ENCODE peak calls at places on chromosomes 5 and 9, in four cellular contexts. R, I, T and V are unnamed samples.

GRCh38 chr5:141821430-141821925 is 56.7 kb downstream of the PCDH1 start:
- DNase-seq in R (no peak), I (no peak), T (no peak), V (peak; percentile 58)

GRCh38 chr5:151671979-151672378 is 14.7 kb downstream of the SPARC start:
- DNase-seq in R (no peak), I (peak; percentile 69), T (no peak), V (no peak)

GRCh38 chr5:132281856-132282614 is 12.2 kb upstream of the SLC22A4 start:
- DNase-seq in R (no peak), I (no peak), T (no peak), V (no peak)

GRCh38 chr9:127119319-127119709 is 3.1 kb downstream of the ANGPTL2 start:
- DNase-seq in R (no peak), I (no peak), T (no peak), V (no peak)

GRCh38 chr9:101705135-101705661 is 33.2 kb downstream of the GRIN3A start:
- DNase-seq in R (peak; percentile 65), I (peak; percentile 37), T (no peak), V (no peak)

GRCh38 chr5:75142566-75143136 is 90.3 kb upstream of the GCNT4 start:
- DNase-seq in R (no peak), I (no peak), T (no peak), V (no peak)

GRCh38 chr5:17156463-17156862 is 61.0 kb upstream of the BASP1 start:
- DNase-seq in R (no peak), I (no peak), T (no peak), V (no peak)

GRCh38 chr9:69261636-69262035 is 63.4 kb upstream of the ENTREP1 start:
- DNase-seq in R (no peak), I (no peak), T (no peak), V (no peak)

GRCh38 chr5:6907320-6907918 is 194.2 kb downstream of the TENT4A start:
- DNase-seq in R (no peak), I (no peak), T (no peak), V (no peak)

GRCh38 chr5:41234475-41234874 is 21.1 kb upstream of the C6 start:
- DNase-seq in R (no peak), I (no peak), T (no peak), V (no peak)

GRCh38 chr9:78763424-78763823 is 466.5 kb downstream of the PSAT1 start:
- DNase-seq in R (no peak), I (no peak), T (no peak), V (no peak)

GRCh38 chr5:102799017-102799416 is 43.9 kb downstream of the PAM start:
- DNase-seq in R (no peak), I (no peak), T (no peak), V (no peak)

GRCh38 chr9:82581516-82581915 is 481.4 kb downstream of the RASEF start:
- DNase-seq in R (no peak), I (no peak), T (no peak), V (no peak)

GRCh38 chr5:79837707-79838620 is 148.3 kb downstream of the CMYA5 start:
- DNase-seq in R (no peak), I (no peak), T (no peak), V (no peak)

GRCh38 chr5:118144540-118144939 is 843.8 kb downstream of the DTWD2 start:
- DNase-seq in R (no peak), I (no peak), T (no peak), V (no peak)

GRCh38 chr9:88388886-88389617 is 808 bp downstream of the SPIN1 start:
- DNase-seq in R (peak; percentile 56), I (peak; percentile 89), T (no peak), V (no peak)

GRCh38 chr9:131516274-131516565 is 13.5 kb downstream of the POMT1 start:
- DNase-seq in R (no peak), I (no peak), T (no peak), V (no peak)

GRCh38 chr5:143862260-143862659 is 50.3 kb downstream of the HMHB1 start:
- DNase-seq in R (no peak), I (no peak), T (no peak), V (no peak)

GRCh38 chr5:131252824-131253171 is 11.1 kb upstream of the CDC42SE2 start:
- DNase-seq in R (peak; percentile 68), I (peak; percentile 71), T (no peak), V (no peak)

GRCh38 chr9:129359871-129360536 is 181.9 kb upstream of the IER5L start:
- DNase-seq in R (no peak), I (no peak), T (no peak), V (no peak)

GRCh38 chr5:25028994-25029393 is 384.2 kb upstream of the CDH10 start:
- DNase-seq in R (no peak), I (peak; percentile 36), T (no peak), V (no peak)

GRCh38 chr9:126502417-126503332 is 111.1 kb upstream of the LMX1B start:
- DNase-seq in R (no peak), I (peak; percentile 53), T (no peak), V (no peak)

GRCh38 chr9:130433168-130433946 is 11.4 kb upstream of the ASS1 start:
- DNase-seq in R (no peak), I (peak; percentile 82), T (no peak), V (no peak)

GRCh38 chr9:132543251-132543650 is 39.2 kb upstream of the BARHL1 start:
- DNase-seq in R (no peak), I (no peak), T (no peak), V (no peak)

GRCh38 chr5:135245521-135246499 is 153.2 kb downstream of the MACROH2A1 start:
- DNase-seq in R (no peak), I (no peak), T (no peak), V (no peak)

GRCh38 chr9:35790385-35791291 is 753 bp upstream of the NPR2 start:
- DNase-seq in R (peak; percentile 76), I (peak; percentile 79), T (peak; percentile 60), V (peak; percentile 65)